ENCODE peak calls at places on chromosomes 5 and 9, in ten cellular contexts. E, W, D, L, R, G, X, Q, J and K are unnamed samples.

GRCh38 chr5:14242871-14243383 is 99.8 kb downstream of the TRIO start:
- DNase-seq in W (no peak), D (no peak), R (no peak), E (no peak), J (no peak), L (no peak), G (no peak), X (no peak), Q (no peak), K (no peak)

GRCh38 chr9:122115176-122116035 is 22.3 kb upstream of the TTLL11 start:
- DNase-seq in J (no peak), G (no peak), L (no peak), W (no peak), X (no peak), E (no peak), D (no peak), Q (no peak), R (no peak), K (no peak)

GRCh38 chr5:150142800-150143724 is 12.6 kb downstream of the PDGFRB start:
- DNase-seq in J (no peak), Q (no peak), R (no peak), W (no peak), X (peak), L (peak), G (peak), E (no peak), D (peak), K (peak)

GRCh38 chr5:155938051-155938450 is 388.9 kb upstream of the SGCD start:
- DNase-seq in W (no peak), X (no peak), E (no peak), D (no peak), G (no peak), Q (no peak), L (no peak), J (no peak), R (no peak), K (no peak)

GRCh38 chr9:73426226-73426625 is 274.6 kb downstream of the ANXA1 start:
- DNase-seq in R (no peak), W (no peak), Q (no peak), X (no peak), E (no peak), D (no peak), J (no peak), G (no peak), L (no peak), K (no peak)

GRCh38 chr5:137782055-137782454 is 27.9 kb upstream of the HNRNPA0 start:
- DNase-seq in R (no peak), W (no peak), X (no peak), D (no peak), G (no peak), E (no peak), Q (no peak), L (no peak), J (no peak), K (no peak)

GRCh38 chr9:127763918-127764384 is 14.5 kb downstream of the SH2D3C start:
- DNase-seq in X (no peak), W (peak), G (peak), E (peak), L (no peak), D (no peak), J (no peak), R (no peak), Q (peak), K (no peak)

GRCh38 chr9:5499889-5500398 is 10.4 kb upstream of the PDCD1LG2 start:
- DNase-seq in L (peak), W (no peak), E (no peak), Q (no peak), D (peak), G (peak), J (no peak), R (no peak), X (no peak), K (peak)

GRCh38 chr9:81389569-81389993 is 299.8 kb downstream of the TLE1 start:
- DNase-seq in R (no peak), L (peak), Q (no peak), E (no peak), D (peak), W (no peak), X (peak), J (no peak), G (no peak), K (peak)

GRCh38 chr5:59832577-59833301 is 60.8 kb downstream of the PDE4D start:
- DNase-seq in R (no peak), D (no peak), W (no peak), G (no peak), J (no peak), E (no peak), X (no peak), L (no peak), Q (no peak), K (no peak)

GRCh38 chr9:128208943-128209695 is 5.9 kb downstream of the DNM1 start:
- DNase-seq in J (no peak), L (no peak), R (no peak), X (no peak), E (no peak), W (no peak), Q (no peak), G (no peak), D (no peak), K (no peak)

GRCh38 chr9:135526089-135526729 is 5.0 kb downstream of the LCN1 start:
- DNase-seq in G (no peak), X (no peak), L (no peak), J (no peak), D (no peak), Q (peak), W (peak), R (no peak), E (peak), K (no peak)

GRCh38 chr9:14396171-14396570 is 82.2 kb upstream of the NFIB start:
- DNase-seq in W (no peak), L (no peak), G (no peak), R (no peak), X (no peak), D (no peak), J (no peak), E (no peak), Q (no peak), K (no peak)

GRCh38 chr9:98775831-98776441 is 20.4 kb downstream of the ANKS6 start:
- DNase-seq in G (no peak), J (peak), R (no peak), E (no peak), X (peak), D (peak), L (peak), W (no peak), Q (peak), K (no peak)

GRCh38 chr5:146447734-146448380 is 724 bp downstream of the TCERG1 start:
- DNase-seq in G (peak), J (no peak), E (no peak), D (peak), Q (no peak), X (no peak), W (peak), L (peak), R (no peak), K (no peak)

GRCh38 chr5:146448783-146449519 is 1.8 kb downstream of the TCERG1 start:
- DNase-seq in W (no peak), G (no peak), D (no peak), X (no peak), Q (no peak), L (no peak), E (no peak), R (no peak), J (no peak), K (no peak)

GRCh38 chr5:146441896-146442295 is 5.2 kb upstream of the TCERG1 start:
- DNase-seq in R (no peak), J (no peak), D (no peak), X (no peak), L (no peak), G (no peak), Q (no peak), E (no peak), W (no peak), K (no peak)

GRCh38 chr5:146451411-146451810 is 4.3 kb downstream of the TCERG1 start:
- DNase-seq in L (no peak), E (no peak), D (no peak), Q (no peak), J (no peak), W (no peak), X (no peak), G (no peak), R (no peak), K (no peak)

DNA sequence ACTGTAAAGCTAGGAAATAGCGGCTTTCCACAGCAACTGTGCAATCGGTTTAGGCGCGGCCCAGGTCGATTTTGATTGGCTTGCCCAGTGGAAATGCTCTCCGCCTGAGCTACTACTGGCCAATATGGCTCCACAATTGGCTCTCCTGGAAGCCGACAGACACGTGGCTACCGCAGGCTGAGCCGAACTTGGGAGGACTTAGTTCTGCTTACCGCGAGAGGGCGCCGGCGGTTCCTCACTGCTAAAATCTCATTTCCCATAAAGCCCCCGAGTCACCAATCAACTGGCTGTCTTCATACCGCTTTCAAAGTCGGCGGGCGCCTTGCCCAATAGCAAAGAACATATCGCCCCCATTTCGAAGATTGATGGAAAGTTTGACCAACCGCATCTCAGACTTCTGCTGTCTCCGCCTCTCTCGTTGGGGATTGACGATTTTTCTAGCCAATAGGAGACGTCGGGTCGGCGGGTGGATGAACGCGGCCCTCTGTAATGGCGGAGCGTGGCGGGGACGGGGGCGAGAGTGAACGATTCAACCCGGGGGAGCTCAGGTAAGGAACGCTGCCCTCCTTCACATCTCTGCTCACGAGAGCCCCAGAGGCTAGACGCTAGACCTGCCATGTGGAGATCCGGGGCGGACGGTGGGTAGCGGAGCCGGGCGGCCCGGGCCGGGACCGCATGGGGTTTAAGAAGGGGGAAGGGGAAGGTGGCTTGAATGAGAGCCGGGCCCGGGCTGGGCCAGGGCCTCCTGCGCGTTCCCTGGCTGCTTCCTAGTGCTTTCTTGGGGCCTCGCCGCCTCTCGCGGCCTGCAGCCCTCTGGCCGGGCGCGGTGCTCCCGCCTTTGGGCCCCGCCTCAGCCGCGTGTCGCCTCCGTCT is at the start of gene TCERG1:
- DNase-seq in X (peak), G (peak), Q (peak), D (peak), R (peak), J (peak), W (peak), E (peak), L (peak), K (peak)
- H3K4me3 ChIP-seq in X (peak), G (peak), Q (peak), D (peak), R (peak), J (peak), W (peak), E (peak), L (peak), K (peak)

DNA sequence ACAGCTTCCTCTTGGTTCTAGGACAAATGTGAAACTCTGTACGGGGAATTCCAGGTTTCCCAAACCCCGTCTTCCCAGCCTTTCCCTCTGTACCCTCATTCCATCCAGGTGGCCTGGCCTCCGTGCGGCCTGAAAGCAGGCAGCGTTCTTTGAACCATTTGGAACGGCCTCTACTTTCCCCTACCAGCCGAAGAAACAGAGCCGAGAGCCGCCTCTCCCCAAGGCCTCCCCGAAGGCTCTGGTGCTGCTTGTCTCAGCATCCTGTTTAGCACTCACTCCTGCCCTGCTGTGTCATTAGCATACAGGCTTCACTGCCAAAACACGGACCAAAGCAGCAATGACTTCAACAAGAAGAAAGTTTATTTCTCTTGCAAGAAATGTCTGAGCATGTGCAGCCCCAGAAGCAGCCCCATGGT is 137.7 kb downstream of the HSD17B3 start:
- DNase-seq in Q (no peak), J (no peak), W (no peak), L (no peak), R (no peak), G (no peak), E (no peak), D (no peak), X (no peak), K (no peak)
- H3K4me3 ChIP-seq in Q (no peak), J (no peak), W (no peak), L (no peak), R (no peak), G (no peak), E (no peak), D (no peak), X (no peak), K (no peak)

DNA sequence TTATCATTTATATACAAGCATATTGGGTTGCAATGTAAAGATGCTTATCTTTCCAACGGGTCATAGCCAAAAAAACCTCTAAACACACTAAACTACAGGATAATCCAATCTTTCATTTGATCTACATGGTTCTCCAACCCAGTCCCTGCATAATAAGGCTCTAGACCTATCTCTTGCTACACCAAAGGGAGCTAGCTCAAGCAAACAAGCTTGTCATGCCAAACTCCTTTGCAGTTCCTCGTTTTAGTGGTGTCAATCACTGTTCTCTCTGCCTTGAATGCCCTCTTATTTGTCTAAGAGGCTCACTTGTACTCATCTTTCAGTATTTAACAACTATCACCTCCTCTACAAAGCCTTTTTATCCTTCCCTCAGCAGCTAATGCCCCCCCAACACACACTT is 5.6 kb downstream of the HOMER1 start:
- DNase-seq in L (no peak), R (no peak), E (no peak), Q (no peak), J (no peak), W (no peak), D (no peak), G (no peak), X (no peak), K (no peak)
- H3K4me3 ChIP-seq in L (no peak), R (no peak), E (no peak), Q (no peak), J (no peak), W (no peak), D (no peak), G (no peak), X (no peak), K (no peak)

DNA sequence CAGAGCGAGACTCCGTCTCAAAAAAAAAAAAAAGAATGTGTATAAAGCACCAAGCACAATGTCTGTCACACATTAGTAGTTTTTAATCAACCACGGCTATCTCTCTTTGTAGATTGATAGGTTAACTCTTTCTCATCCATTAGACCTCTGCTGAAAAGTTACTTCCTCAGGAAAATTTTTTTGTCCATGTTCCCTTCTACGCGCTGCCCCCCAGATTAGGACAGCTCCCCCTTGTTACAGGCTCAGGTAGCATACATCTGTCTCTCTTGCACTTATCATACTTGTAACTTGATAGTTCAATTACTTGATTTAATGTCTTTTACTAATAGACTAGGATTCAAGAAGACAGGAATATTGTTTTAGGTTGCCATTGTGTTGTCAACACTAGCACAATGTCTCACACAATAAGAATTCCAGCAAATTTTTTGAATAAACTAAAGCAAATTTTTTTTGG is 1.5 kb downstream of the SPDL1 start:
- DNase-seq in Q (peak), W (no peak), G (no peak), J (no peak), E (no peak), X (no peak), R (no peak), D (no peak), L (peak), K (no peak)
- H3K4me3 ChIP-seq in Q (no peak), W (peak), G (no peak), J (no peak), E (no peak), X (peak), R (no peak), D (peak), L (peak), K (peak)